ENCODE peak calls at places on chromosomes 5 and 9, in eight cellular contexts. One of them, this sample, is unnamed.

GRCh38 chr9:128818839-128819715 is 777 bp downstream of the ENDOG start:
- DNase-seq in cardiac fibroblast: no peak
- DNase-seq in retinal pigment epithelial cell: no peak
- DNase-seq in Peyer's patch: peak
- DNase-seq in fibroblast of mammary gland: no peak
- DNase-seq in Calu3: peak
- DNase-seq in AG04450: no peak
- DNase-seq in glutamatergic neuron: peak
- DNase-seq in this sample: no peak

GRCh38 chr9:134684375-134684723 is 42.7 kb downstream of the COL5A1 start:
- DNase-seq in fibroblast of mammary gland: no peak
- DNase-seq in cardiac fibroblast: no peak
- DNase-seq in retinal pigment epithelial cell: no peak
- DNase-seq in AG04450: no peak
- DNase-seq in Calu3: no peak
- DNase-seq in glutamatergic neuron: no peak
- DNase-seq in Peyer's patch: no peak
- DNase-seq in this sample: no peak

GRCh38 chr5:170200876-170201275 is 31.9 kb upstream of the C5orf58 start:
- DNase-seq in AG04450: no peak
- DNase-seq in glutamatergic neuron: no peak
- DNase-seq in retinal pigment epithelial cell: no peak
- DNase-seq in cardiac fibroblast: no peak
- DNase-seq in Peyer's patch: no peak
- DNase-seq in fibroblast of mammary gland: no peak
- DNase-seq in Calu3: no peak
- DNase-seq in this sample: no peak

GRCh38 chr5:179158556-179158955 is 98.4 kb downstream of the ZNF354C start:
- DNase-seq in cardiac fibroblast: no peak
- DNase-seq in Peyer's patch: no peak
- DNase-seq in AG04450: no peak
- DNase-seq in Calu3: no peak
- DNase-seq in retinal pigment epithelial cell: no peak
- DNase-seq in fibroblast of mammary gland: no peak
- DNase-seq in glutamatergic neuron: no peak
- DNase-seq in this sample: no peak

GRCh38 chr5:38468202-38468656 is 88.2 kb downstream of the LIFR start:
- DNase-seq in cardiac fibroblast: peak
- DNase-seq in retinal pigment epithelial cell: peak
- DNase-seq in fibroblast of mammary gland: peak
- DNase-seq in glutamatergic neuron: no peak
- DNase-seq in Calu3: no peak
- DNase-seq in Peyer's patch: no peak
- DNase-seq in AG04450: peak
- DNase-seq in this sample: no peak

GRCh38 chr5:37567566-37567965 is 188.4 kb downstream of the WDR70 start:
- DNase-seq in AG04450: no peak
- DNase-seq in cardiac fibroblast: no peak
- DNase-seq in Calu3: no peak
- DNase-seq in fibroblast of mammary gland: no peak
- DNase-seq in retinal pigment epithelial cell: no peak
- DNase-seq in glutamatergic neuron: no peak
- DNase-seq in Peyer's patch: no peak
- DNase-seq in this sample: no peak

GRCh38 chr5:159903134-159903533 is 13.1 kb upstream of the ADRA1B start:
- DNase-seq in cardiac fibroblast: no peak
- DNase-seq in AG04450: no peak
- DNase-seq in Peyer's patch: no peak
- DNase-seq in glutamatergic neuron: no peak
- DNase-seq in Calu3: no peak
- DNase-seq in fibroblast of mammary gland: no peak
- DNase-seq in retinal pigment epithelial cell: no peak
- DNase-seq in this sample: no peak

GRCh38 chr9:706606-707451 is 134.7 kb upstream of the DMRT1 start:
- DNase-seq in Calu3: peak
- DNase-seq in retinal pigment epithelial cell: no peak
- DNase-seq in AG04450: no peak
- DNase-seq in cardiac fibroblast: peak
- DNase-seq in fibroblast of mammary gland: peak
- DNase-seq in Peyer's patch: peak
- DNase-seq in glutamatergic neuron: peak
- DNase-seq in this sample: peak

GRCh38 chr5:76688836-76689235 is 27.1 kb upstream of the F2R start:
- DNase-seq in Calu3: no peak
- DNase-seq in cardiac fibroblast: peak
- DNase-seq in glutamatergic neuron: no peak
- DNase-seq in Peyer's patch: no peak
- DNase-seq in fibroblast of mammary gland: peak
- DNase-seq in AG04450: no peak
- DNase-seq in retinal pigment epithelial cell: no peak
- DNase-seq in this sample: no peak

GRCh38 chr5:78544531-78545200 is 103.9 kb downstream of the LHFPL2 start:
- DNase-seq in glutamatergic neuron: no peak
- DNase-seq in fibroblast of mammary gland: peak
- DNase-seq in retinal pigment epithelial cell: no peak
- DNase-seq in cardiac fibroblast: peak
- DNase-seq in Peyer's patch: peak
- DNase-seq in Calu3: no peak
- DNase-seq in AG04450: no peak
- DNase-seq in this sample: peak

GRCh38 chr5:126624534-126624933 is 23.8 kb downstream of the PHAX start:
- DNase-seq in Peyer's patch: no peak
- DNase-seq in retinal pigment epithelial cell: no peak
- DNase-seq in cardiac fibroblast: peak
- DNase-seq in Calu3: peak
- DNase-seq in glutamatergic neuron: no peak
- DNase-seq in AG04450: peak
- DNase-seq in fibroblast of mammary gland: peak
- DNase-seq in this sample: no peak

GRCh38 chr5:124741711-124742496 is 4.5 kb downstream of the ZNF608 start:
- DNase-seq in glutamatergic neuron: no peak
- DNase-seq in retinal pigment epithelial cell: peak
- DNase-seq in fibroblast of mammary gland: peak
- DNase-seq in Peyer's patch: no peak
- DNase-seq in cardiac fibroblast: peak
- DNase-seq in AG04450: peak
- DNase-seq in Calu3: peak
- DNase-seq in this sample: no peak

GRCh38 chr5:137201876-137202275 is 297.2 kb downstream of the SPOCK1 start:
- DNase-seq in Calu3: no peak
- DNase-seq in Peyer's patch: no peak
- DNase-seq in glutamatergic neuron: no peak
- DNase-seq in AG04450: no peak
- DNase-seq in fibroblast of mammary gland: peak
- DNase-seq in retinal pigment epithelial cell: no peak
- DNase-seq in cardiac fibroblast: peak
- DNase-seq in this sample: no peak

GRCh38 chr5:169301386-169301930 is 519 bp upstream of the SLIT3 start:
- DNase-seq in AG04450: no peak
- DNase-seq in cardiac fibroblast: no peak
- DNase-seq in Calu3: no peak
- DNase-seq in fibroblast of mammary gland: no peak
- DNase-seq in glutamatergic neuron: no peak
- DNase-seq in retinal pigment epithelial cell: no peak
- DNase-seq in Peyer's patch: no peak
- DNase-seq in this sample: no peak

GRCh38 chr5:103561670-103562069 is 919 bp downstream of the NUDT12 start:
- DNase-seq in cardiac fibroblast: no peak
- DNase-seq in fibroblast of mammary gland: peak
- DNase-seq in AG04450: no peak
- DNase-seq in glutamatergic neuron: no peak
- DNase-seq in Calu3: peak
- DNase-seq in Peyer's patch: no peak
- DNase-seq in retinal pigment epithelial cell: no peak
- DNase-seq in this sample: no peak

GRCh38 chr5:57501414-57502321 is 19.1 kb upstream of the ACTBL2 start:
- DNase-seq in AG04450: no peak
- DNase-seq in cardiac fibroblast: no peak
- DNase-seq in Calu3: no peak
- DNase-seq in fibroblast of mammary gland: no peak
- DNase-seq in glutamatergic neuron: no peak
- DNase-seq in Peyer's patch: no peak
- DNase-seq in retinal pigment epithelial cell: no peak
- DNase-seq in this sample: no peak

DNA sequence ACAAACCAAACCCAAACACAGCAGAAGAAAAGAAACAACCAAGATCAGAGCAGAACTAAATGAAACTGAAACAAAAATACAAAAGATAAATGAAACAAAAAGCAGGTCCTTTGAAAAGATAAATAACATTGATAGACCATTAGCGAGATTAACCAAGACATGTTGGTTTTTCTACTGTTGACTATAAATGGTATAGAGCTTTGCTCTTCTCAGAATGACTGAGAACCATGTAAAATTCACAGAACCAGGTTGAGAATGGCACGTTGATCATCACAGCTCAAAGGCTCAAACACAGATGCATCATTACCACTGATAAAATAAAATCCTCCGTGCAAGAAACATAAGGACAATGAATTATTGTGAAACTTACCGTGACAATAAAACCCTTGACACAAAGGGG is 105.2 kb downstream of the MARCHF11 start:
- DNase-seq in fibroblast of mammary gland: no peak
- DNase-seq in retinal pigment epithelial cell: no peak
- DNase-seq in glutamatergic neuron: no peak
- DNase-seq in AG04450: no peak
- DNase-seq in cardiac fibroblast: no peak
- DNase-seq in Peyer's patch: no peak
- DNase-seq in Calu3: no peak
- DNase-seq in this sample: no peak
- TF ChIP-seq CTCF in fibroblast of mammary gland: no peak
- TF ChIP-seq CTCF in retinal pigment epithelial cell: no peak
- TF ChIP-seq CTCF in glutamatergic neuron: no peak
- TF ChIP-seq CTCF in AG04450: no peak
- TF ChIP-seq CTCF in cardiac fibroblast: no peak
- TF ChIP-seq CTCF in Peyer's patch: no peak
- TF ChIP-seq CTCF in Calu3: no peak
- TF ChIP-seq CTCF in this sample: no peak

GRCh38 chr9:125538092-125538473 is 168.9 kb downstream of the MAPKAP1 start:
- DNase-seq in Peyer's patch: no peak
- DNase-seq in Calu3: peak
- DNase-seq in fibroblast of mammary gland: peak
- DNase-seq in AG04450: peak
- DNase-seq in glutamatergic neuron: no peak
- DNase-seq in cardiac fibroblast: peak
- DNase-seq in retinal pigment epithelial cell: no peak
- DNase-seq in this sample: no peak

GRCh38 chr9:125532812-125533594 is 174.0 kb downstream of the MAPKAP1 start:
- DNase-seq in Calu3: no peak
- DNase-seq in AG04450: no peak
- DNase-seq in retinal pigment epithelial cell: no peak
- DNase-seq in Peyer's patch: no peak
- DNase-seq in fibroblast of mammary gland: no peak
- DNase-seq in cardiac fibroblast: no peak
- DNase-seq in glutamatergic neuron: no peak
- DNase-seq in this sample: no peak

GRCh38 chr9:125537442-125538091 is 169.4 kb downstream of the MAPKAP1 start:
- DNase-seq in cardiac fibroblast: no peak
- DNase-seq in Peyer's patch: no peak
- DNase-seq in retinal pigment epithelial cell: no peak
- DNase-seq in glutamatergic neuron: no peak
- DNase-seq in fibroblast of mammary gland: no peak
- DNase-seq in Calu3: no peak
- DNase-seq in AG04450: no peak
- DNase-seq in this sample: no peak

GRCh38 chr9:125534934-125535701 is 171.9 kb downstream of the MAPKAP1 start:
- DNase-seq in glutamatergic neuron: no peak
- DNase-seq in Peyer's patch: no peak
- DNase-seq in AG04450: no peak
- DNase-seq in cardiac fibroblast: no peak
- DNase-seq in Calu3: no peak
- DNase-seq in retinal pigment epithelial cell: no peak
- DNase-seq in fibroblast of mammary gland: no peak
- DNase-seq in this sample: no peak

DNA sequence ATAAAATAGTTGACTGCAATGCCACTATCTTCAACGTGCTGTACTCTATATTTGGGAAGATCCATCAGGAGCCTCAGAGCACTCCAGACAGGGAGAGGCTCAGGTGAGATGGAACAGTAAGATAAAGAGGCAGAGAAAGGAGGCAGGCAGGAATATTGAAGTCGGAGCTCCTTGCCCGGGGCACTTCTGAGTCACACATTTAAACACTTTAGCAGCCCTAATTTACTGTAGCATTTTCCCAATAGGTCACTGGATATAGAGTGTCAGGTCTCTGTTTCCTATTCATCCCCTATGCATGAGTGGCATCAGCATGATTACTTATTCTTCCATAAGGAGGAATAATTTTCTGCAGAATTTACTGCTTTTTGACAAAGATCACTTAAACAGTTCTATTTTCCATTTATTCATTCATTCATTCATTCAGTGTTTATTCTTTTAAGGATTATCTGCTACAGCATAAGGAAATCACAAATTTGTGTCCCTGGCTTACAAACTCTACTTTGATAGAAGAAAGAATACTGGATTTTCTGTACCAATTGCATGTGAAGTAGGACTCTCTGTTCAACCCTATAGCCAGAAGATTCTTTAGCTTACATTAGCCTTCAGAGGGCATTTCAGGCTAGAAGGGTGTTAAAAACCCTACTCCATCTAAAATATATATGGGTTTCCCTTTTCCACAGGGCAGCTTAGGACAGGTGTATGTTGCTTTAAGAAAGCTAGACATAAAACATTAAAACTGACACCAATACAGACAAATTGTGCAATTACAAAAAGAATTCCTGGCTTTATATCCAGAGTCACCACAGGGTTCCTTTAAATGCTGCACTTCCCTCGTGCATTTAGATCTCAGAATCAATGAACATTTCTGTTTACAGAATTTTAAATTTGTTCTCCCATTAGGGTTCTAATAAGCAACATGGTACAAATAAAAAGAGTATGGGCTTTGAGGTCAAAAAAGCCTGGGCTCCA is 170.5 kb downstream of the MAPKAP1 start:
- DNase-seq in fibroblast of mammary gland: no peak
- DNase-seq in retinal pigment epithelial cell: no peak
- DNase-seq in cardiac fibroblast: peak
- DNase-seq in Peyer's patch: no peak
- DNase-seq in Calu3: no peak
- DNase-seq in glutamatergic neuron: no peak
- DNase-seq in AG04450: no peak
- DNase-seq in this sample: no peak
- TF ChIP-seq CTCF in fibroblast of mammary gland: no peak
- TF ChIP-seq CTCF in retinal pigment epithelial cell: no peak
- TF ChIP-seq CTCF in cardiac fibroblast: no peak
- TF ChIP-seq CTCF in Peyer's patch: no peak
- TF ChIP-seq CTCF in Calu3: no peak
- TF ChIP-seq CTCF in glutamatergic neuron: no peak
- TF ChIP-seq CTCF in AG04450: no peak
- TF ChIP-seq CTCF in this sample: no peak

GRCh38 chr9:27726244-27727141 is 153.2 kb upstream of the C9orf72 start:
- DNase-seq in AG04450: peak
- DNase-seq in Calu3: peak
- DNase-seq in cardiac fibroblast: peak
- DNase-seq in Peyer's patch: no peak
- DNase-seq in glutamatergic neuron: peak
- DNase-seq in retinal pigment epithelial cell: no peak
- DNase-seq in fibroblast of mammary gland: peak
- DNase-seq in this sample: no peak
- TF ChIP-seq CTCF in AG04450: peak
- TF ChIP-seq CTCF in Calu3: peak
- TF ChIP-seq CTCF in cardiac fibroblast: peak
- TF ChIP-seq CTCF in Peyer's patch: peak
- TF ChIP-seq CTCF in glutamatergic neuron: peak
- TF ChIP-seq CTCF in retinal pigment epithelial cell: peak
- TF ChIP-seq CTCF in fibroblast of mammary gland: peak
- TF ChIP-seq CTCF in this sample: peak

GRCh38 chr5:123119334-123119986 is 30.4 kb downstream of the PRDM6 start:
- DNase-seq in Calu3: peak
- DNase-seq in retinal pigment epithelial cell: peak
- DNase-seq in AG04450: no peak
- DNase-seq in cardiac fibroblast: peak
- DNase-seq in Peyer's patch: no peak
- DNase-seq in glutamatergic neuron: peak
- DNase-seq in fibroblast of mammary gland: no peak
- DNase-seq in this sample: no peak
- TF ChIP-seq CTCF in Calu3: no peak
- TF ChIP-seq CTCF in retinal pigment epithelial cell: peak
- TF ChIP-seq CTCF in AG04450: peak
- TF ChIP-seq CTCF in cardiac fibroblast: no peak
- TF ChIP-seq CTCF in Peyer's patch: no peak
- TF ChIP-seq CTCF in glutamatergic neuron: no peak
- TF ChIP-seq CTCF in fibroblast of mammary gland: no peak
- TF ChIP-seq CTCF in this sample: no peak

This sample was measured in osteocyte.